ENCODE peak calls at places on chromosomes 11 and 22, in nine cellular contexts. J is K562; P is CD8-positive, alpha-beta T cell; B is lower leg skin; F is lower lobe of right lung; C is adrenal gland; R is sigmoid colon; X is fibroblast of the aortic adventitia; T is astrocyte of the spinal cord. H is an unnamed sample.

GRCh38 chr11:108871867-108872266 is 207.0 kb downstream of the DDX10 start:
- DNase-seq in J (no peak), P (no peak), B (no peak), F (no peak), C (no peak), R (no peak), X (peak), T (peak), H (no peak)

GRCh38 chr11:58318532-58318931 is 40.3 kb downstream of the OR5B17 start:
- DNase-seq in J (no peak), P (no peak), B (no peak), F (no peak), C (no peak), R (no peak), X (peak), T (no peak), H (no peak)

GRCh38 chr22:22684605-22685561 is 40.5 kb downstream of the GGTLC2 start:
- DNase-seq in J (peak), P (no peak), B (no peak), F (no peak), C (no peak), R (peak), X (peak), T (peak), H (peak)

GRCh38 chr11:71080239-71081097 is 171.9 kb downstream of the SHANK2 start:
- DNase-seq in J (peak), P (no peak), B (peak), F (peak), C (peak), R (peak), X (peak), T (peak), H (peak)

GRCh38 chr11:46247664-46248063 is 29.8 kb upstream of the CREB3L1 start:
- DNase-seq in J (peak), P (no peak), B (no peak), F (no peak), C (peak), R (no peak), X (peak), T (peak), H (peak)

GRCh38 chr11:114257621-114258558 is 38.3 kb upstream of the NNMT start:
- DNase-seq in J (no peak), P (no peak), B (peak), F (peak), C (peak), R (peak), X (no peak), T (peak), H (no peak)

GRCh38 chr22:24028533-24028932 is 17.4 kb downstream of the CABIN1 start:
- DNase-seq in J (no peak), P (no peak), B (no peak), F (no peak), C (no peak), R (no peak), X (no peak), T (no peak), H (no peak)

GRCh38 chr22:50085211-50085999 is at the start of gene MLC1:
- DNase-seq in J (no peak), P (no peak), B (no peak), F (no peak), C (no peak), R (no peak), X (peak), T (no peak), H (no peak)

GRCh38 chr11:58059011-58059358 is 28.2 kb downstream of the OR6Q1 start:
- DNase-seq in J (no peak), P (no peak), B (no peak), F (no peak), C (no peak), R (no peak), X (peak), T (peak), H (no peak)

GRCh38 chr11:77823775-77824174 is 2.8 kb downstream of the AAMDC start:
- DNase-seq in J (no peak), P (no peak), B (no peak), F (no peak), C (no peak), R (no peak), X (peak), T (peak), H (no peak)

GRCh38 chr11:62542750-62543567 is 3.6 kb downstream of the AHNAK start:
- DNase-seq in J (peak), P (no peak), B (peak), F (peak), C (peak), R (peak), X (peak), T (peak), H (peak)

GRCh38 chr11:62544521-62545436 is 1.8 kb downstream of the AHNAK start:
- DNase-seq in J (peak), P (no peak), B (no peak), F (no peak), C (no peak), R (peak), X (peak), T (no peak), H (no peak)

GRCh38 chr11:62543680-62544444 is 2.7 kb downstream of the AHNAK start:
- DNase-seq in J (no peak), P (no peak), B (no peak), F (no peak), C (no peak), R (peak), X (peak), T (no peak), H (no peak)

GRCh38 chr11:62540804-62541671 is 5.6 kb downstream of the AHNAK start:
- DNase-seq in J (no peak), P (no peak), B (no peak), F (no peak), C (peak), R (peak), X (no peak), T (no peak), H (no peak)

DNA sequence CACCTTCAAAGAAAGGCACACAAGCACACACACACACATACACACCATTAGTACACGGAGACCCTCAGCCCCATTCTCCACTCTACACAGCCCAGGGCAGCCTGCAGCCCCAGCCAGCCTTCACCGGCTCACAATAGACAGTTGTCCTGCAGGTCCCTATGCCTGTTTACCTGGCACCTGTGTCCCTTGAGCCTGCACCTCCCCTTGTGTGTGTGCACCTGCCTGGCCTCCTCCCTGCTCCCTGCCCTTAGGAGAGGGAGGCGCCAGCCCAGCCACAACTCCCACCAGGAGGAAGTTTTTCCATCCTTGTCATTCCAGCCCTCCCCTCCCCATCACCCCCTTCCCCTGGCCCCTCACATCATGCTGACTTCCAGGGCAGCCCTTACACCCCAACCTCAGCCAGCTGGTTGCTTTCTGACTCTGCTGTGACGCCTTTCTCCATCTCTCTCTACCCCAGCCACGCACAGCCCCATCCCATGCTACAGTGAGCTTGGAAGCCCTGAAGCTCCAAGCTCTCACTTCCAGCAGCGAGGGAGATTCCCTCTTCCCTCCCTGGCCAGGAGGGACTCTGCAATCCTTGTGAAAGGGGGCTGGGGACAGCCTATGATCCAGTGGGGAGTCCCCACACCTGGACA is 4.4 kb downstream of the AHNAK start:
- DNase-seq in J (no peak), P (no peak), B (no peak), F (no peak), C (no peak), R (no peak), X (no peak), T (no peak), H (no peak)
- TF ChIP-seq CTCF in J (no peak), P (no peak), B (no peak), F (no peak), C (no peak), R (no peak), X (no peak), T (no peak), H (no peak)

DNA sequence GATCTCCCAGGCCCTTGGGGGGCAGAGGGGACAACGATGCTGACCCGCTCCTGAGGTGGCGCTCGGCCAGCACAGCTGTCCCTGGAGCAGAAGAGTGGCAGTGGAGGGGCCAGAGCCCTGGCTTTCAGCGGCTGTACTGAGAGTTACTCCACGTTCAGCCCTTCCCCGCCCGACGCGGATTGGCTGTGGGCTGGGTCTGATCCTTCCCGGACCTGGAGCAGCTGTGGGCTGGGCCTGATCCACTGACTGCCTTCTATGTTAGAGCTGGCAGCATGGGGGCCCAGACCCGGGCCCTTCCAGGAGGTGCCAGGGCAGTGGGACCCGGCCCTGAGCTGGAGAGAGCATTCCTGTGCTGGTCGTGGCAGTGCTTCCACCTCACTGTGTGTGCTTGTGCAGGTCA is 27.8 kb downstream of the YWHAH start:
- DNase-seq in J (no peak), P (no peak), B (no peak), F (no peak), C (no peak), R (no peak), X (no peak), T (no peak), H (no peak)
- TF ChIP-seq CTCF in J (no peak), P (no peak), B (no peak), F (no peak), C (no peak), R (no peak), X (no peak), T (no peak), H (no peak)

GRCh38 chr11:1422481-1422880 is 32.7 kb downstream of the BRSK2 start:
- DNase-seq in J (peak), P (no peak), B (no peak), F (no peak), C (no peak), R (no peak), X (no peak), T (no peak), H (peak)
- TF ChIP-seq CTCF in J (peak), P (no peak), B (no peak), F (no peak), C (no peak), R (no peak), X (no peak), T (no peak), H (no peak)

DNA sequence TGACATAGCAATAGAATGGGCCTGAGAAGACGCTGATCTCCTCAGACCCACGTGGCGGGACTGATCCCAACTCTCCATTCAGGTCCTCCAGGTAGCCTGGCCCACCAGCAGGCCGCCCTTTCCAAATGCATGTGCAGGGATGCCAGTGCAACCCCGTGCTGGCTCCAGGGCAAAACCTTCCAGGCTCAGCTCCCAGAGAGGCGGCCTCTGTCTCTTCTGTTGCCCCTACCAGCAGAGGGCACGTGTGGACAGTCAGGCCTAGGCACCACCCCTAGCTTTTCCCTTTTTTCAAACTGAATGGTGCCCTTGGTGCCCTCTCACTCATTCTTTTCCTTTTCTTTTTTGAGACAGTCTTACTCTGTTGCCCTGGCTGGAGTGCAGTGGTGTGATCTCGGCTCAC is 121.7 kb downstream of the OSBP2 start:
- DNase-seq in J (no peak), P (no peak), B (no peak), F (no peak), C (no peak), R (no peak), X (no peak), T (no peak), H (no peak)
- TF ChIP-seq CTCF in J (peak), P (no peak), B (no peak), F (no peak), C (no peak), R (no peak), X (no peak), T (no peak), H (no peak)

GRCh38 chr11:96798445-96798844 is 408.6 kb downstream of the JRKL start:
- DNase-seq in J (no peak), P (no peak), B (no peak), F (no peak), C (no peak), R (no peak), X (no peak), T (no peak), H (no peak)

DNA sequence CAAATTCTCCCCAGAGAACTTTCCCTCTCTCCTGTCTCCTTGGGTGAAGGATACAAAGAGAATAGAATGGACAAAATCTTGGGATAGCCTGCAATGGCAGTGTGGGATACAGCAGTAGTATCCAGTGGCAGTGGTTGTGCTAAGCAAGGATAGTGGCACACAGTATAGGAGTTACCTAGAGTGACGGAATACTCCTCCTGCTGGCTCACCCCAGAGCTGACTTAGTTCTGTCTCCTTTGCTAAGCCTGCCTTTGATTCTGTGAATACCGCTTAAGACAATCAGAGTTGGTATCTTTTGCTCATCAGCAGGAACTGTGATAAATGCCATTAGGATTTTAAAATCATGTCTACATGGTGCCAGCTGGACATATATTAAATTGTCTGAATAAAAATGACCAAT is 404.3 kb downstream of the JRKL start:
- DNase-seq in J (no peak), P (no peak), B (no peak), F (no peak), C (no peak), R (no peak), X (no peak), T (no peak), H (no peak)
- TF ChIP-seq CTCF in J (no peak), P (no peak), B (no peak), F (no peak), C (no peak), R (no peak), X (no peak), T (no peak), H (no peak)

DNA sequence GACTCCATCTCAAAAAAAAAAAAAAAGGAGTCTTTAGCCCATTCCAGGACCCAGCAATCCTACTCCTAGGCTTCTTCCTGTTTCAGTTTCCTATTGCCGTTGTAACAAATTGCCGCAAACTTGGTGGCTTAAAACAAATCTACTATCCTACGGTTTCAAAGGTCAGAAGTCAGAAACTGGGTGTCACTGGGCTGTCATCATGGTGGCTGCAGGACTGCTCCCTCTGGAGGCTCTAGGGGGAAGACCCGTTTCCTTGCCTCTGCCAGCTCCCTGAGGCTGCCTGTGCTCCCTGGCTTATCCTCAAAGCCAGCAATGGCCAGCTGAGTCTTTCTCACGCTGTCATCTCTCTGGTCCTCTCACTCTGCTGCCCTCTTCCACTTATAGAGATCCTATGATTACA is 8.7 kb upstream of the DAGLA start:
- DNase-seq in J (peak), P (no peak), B (no peak), F (no peak), C (peak), R (no peak), X (no peak), T (no peak), H (peak)
- TF ChIP-seq CTCF in J (peak), P (no peak), B (no peak), F (peak), C (peak), R (no peak), X (no peak), T (peak), H (peak)

GRCh38 chr11:102914238-102915043 is 39.7 kb upstream of the MMP12 start:
- DNase-seq in J (no peak), P (no peak), B (no peak), F (no peak), C (peak), R (peak), X (peak), T (peak), H (peak)
- TF ChIP-seq CTCF in J (peak), P (no peak), B (no peak), F (peak), C (peak), R (peak), X (peak), T (peak), H (peak)

H was measured in endothelial cell.